ENCODE peak calls at places on chromosomes 1 and 21, in seven cellular contexts. M, A, F, B, R, T and J are unnamed samples. For H3K27me3, the result is how much of the 10 kb centered on the place peaks cover.

GRCh38 chr1:118949317-118949716 is 38.8 kb downstream of the TBX15 start:
- DNase-seq in T (no peak), F (peak), A (no peak), R (no peak), M (no peak), B (no peak), J (peak)

GRCh38 chr1:29698033-29698432 is 461.7 kb downstream of the PTPRU start:
- DNase-seq in M (no peak), T (peak), B (peak), A (no peak), R (no peak), F (peak), J (no peak)

GRCh38 chr1:33272509-33272908 is 16.2 kb downstream of the ZNF362 start:
- DNase-seq in M (no peak), F (no peak), T (no peak), R (no peak), B (no peak), A (no peak), J (no peak)

GRCh38 chr1:175206687-175207086 is 14.1 kb upstream of the KIAA0040 start:
- DNase-seq in M (no peak), F (no peak), B (no peak), T (peak), A (no peak), R (no peak), J (no peak)

GRCh38 chr1:74755475-74755874 is 22.5 kb downstream of the TYW3 start:
- DNase-seq in T (no peak), M (no peak), F (no peak), B (no peak), R (no peak), A (no peak), J (no peak)

GRCh38 chr1:66278260-66279046 is 255.5 kb upstream of the SGIP1 start:
- DNase-seq in M (no peak), B (no peak), R (peak), T (no peak), F (no peak), A (no peak), J (no peak)

GRCh38 chr1:8629241-8630091 is 188.0 kb downstream of the RERE start:
- DNase-seq in T (no peak), M (no peak), R (no peak), A (no peak), B (no peak), F (peak), J (no peak)

GRCh38 chr1:12610305-12610935 is 7.6 kb downstream of the DHRS3 start:
- DNase-seq in B (no peak), T (peak), F (peak), A (no peak), M (no peak), R (no peak), J (no peak)

GRCh38 chr1:67832737-67833594 is at the start of gene GNG12:
- DNase-seq in B (peak), A (peak), T (peak), R (peak), F (peak), M (no peak), J (peak)

GRCh38 chr1:21034725-21035628 is 141.7 kb downstream of the EIF4G3 start:
- DNase-seq in F (no peak), B (no peak), R (no peak), A (no peak), T (no peak), M (no peak), J (no peak)

GRCh38 chr1:145884675-145885074 is 991 bp downstream of the ANKRD35 start:
- DNase-seq in T (peak), M (no peak), R (no peak), B (no peak), F (peak), A (no peak), J (no peak)

GRCh38 chr1:39960461-39960958 is 5.6 kb downstream of the MFSD2A start:
- DNase-seq in R (peak), B (no peak), A (no peak), F (no peak), M (no peak), T (peak), J (no peak)

GRCh38 chr21:29914326-29914725 is 25.5 kb downstream of the GRIK1 start:
- DNase-seq in M (no peak), A (no peak), T (peak), R (no peak), F (no peak), B (no peak), J (no peak)

GRCh38 chr1:214107322-214108096 is 119.7 kb downstream of the PROX1 start:
- DNase-seq in A (no peak), R (no peak), B (no peak), M (no peak), T (no peak), F (peak), J (no peak)

GRCh38 chr1:179080866-179081695 is 789 bp upstream of the TOR3A start:
- DNase-seq in B (no peak), R (no peak), A (no peak), M (peak), T (no peak), F (peak), J (no peak)

GRCh38 chr21:27759820-27760219 is 792.9 kb upstream of the ADAMTS5 start:
- DNase-seq in B (peak), M (no peak), R (no peak), T (peak), F (no peak), A (no peak), J (no peak)

GRCh38 chr1:2091611-2092604 is 41.7 kb downstream of the PRKCZ start:
- DNase-seq in M (peak), A (no peak), F (peak), T (no peak), R (no peak), B (peak), J (no peak)

GRCh38 chr21:19256934-19257660 is 853.5 kb upstream of the TMPRSS15 start:
- DNase-seq in M (no peak), R (no peak), B (no peak), F (no peak), A (no peak), T (no peak), J (no peak)

GRCh38 chr1:246803891-246804290 is 79.7 kb downstream of the SCCPDH start:
- DNase-seq in T (no peak), A (no peak), B (no peak), M (no peak), F (no peak), R (no peak), J (no peak)

GRCh38 chr1:227894306-227894721 is 53.4 kb downstream of the WNT9A start:
- DNase-seq in M (peak), T (no peak), R (no peak), B (no peak), A (peak), F (no peak), J (no peak)

GRCh38 chr1:231841616-231842344 is 215.2 kb downstream of the DISC1 start:
- DNase-seq in A (no peak), B (peak), F (peak), M (no peak), R (no peak), T (peak), J (no peak)

GRCh38 chr1:29033829-29034466 is 89.8 kb downstream of the TMEM200B start:
- DNase-seq in F (peak), A (no peak), M (no peak), R (no peak), B (peak), T (peak), J (no peak)

GRCh38 chr1:223156343-223156742 is 13.3 kb upstream of the TLR5 start:
- DNase-seq in F (no peak), A (no peak), M (no peak), T (no peak), R (no peak), B (no peak), J (no peak)

GRCh38 chr1:218847966-218848365 is 325.7 kb upstream of the LYPLAL1 start:
- DNase-seq in B (no peak), R (no peak), F (no peak), T (no peak), M (no peak), A (no peak), J (no peak)
- H3K27me3 ChIP-seq in B (under half), R (under half), F (under half), T (under half), M (under half), A (under half), J (under half)

GRCh38 chr1:220891221-220892085 is 12.2 kb downstream of the HLX start:
- DNase-seq in B (no peak), R (no peak), M (no peak), T (no peak), A (no peak), F (no peak), J (no peak)
- H3K27me3 ChIP-seq in B (half or more), R (half or more), M (under half), T (half or more), A (half or more), F (under half), J (under half)

GRCh38 chr21:41621523-41621922 is 113.6 kb upstream of the TMPRSS2 start:
- DNase-seq in M (no peak), A (no peak), T (peak), F (peak), B (no peak), R (no peak), J (no peak)
- H3K27me3 ChIP-seq in M (under half), A (under half), T (under half), F (under half), B (under half), R (under half), J (under half)

GRCh38 chr1:53938136-53938830 is 7.2 kb downstream of the IFT25 start:
- DNase-seq in F (peak), B (no peak), T (peak), R (no peak), M (no peak), A (no peak), J (no peak)
- H3K27me3 ChIP-seq in F (under half), B (under half), T (under half), R (under half), M (under half), A (under half), J (under half)

GRCh38 chr21:35154788-35155187 is 105.7 kb upstream of the RUNX1 start:
- DNase-seq in R (no peak), A (no peak), F (no peak), M (no peak), T (no peak), B (no peak), J (no peak)
- H3K27me3 ChIP-seq in R (under half), A (under half), F (under half), M (under half), T (under half), B (under half), J (under half)

DNA sequence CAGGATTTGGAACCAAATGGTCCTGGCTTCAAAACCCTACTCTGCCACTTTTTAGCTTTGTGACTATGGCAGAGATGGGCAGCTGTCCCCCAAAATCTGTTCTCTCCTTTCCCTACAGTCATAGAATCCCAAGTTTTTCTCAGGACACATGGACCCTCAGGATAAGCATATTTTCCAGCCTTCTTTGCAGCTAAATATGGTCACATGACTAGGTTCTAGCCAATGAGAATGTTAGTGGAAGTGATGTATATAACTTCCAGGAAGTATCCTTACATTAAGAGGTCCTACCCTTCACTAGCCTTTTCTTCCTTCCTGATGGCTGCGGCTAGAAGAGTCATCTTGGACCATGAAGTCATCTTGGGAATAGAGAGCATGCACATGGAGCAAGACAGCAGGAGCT is 5.9 kb downstream of the IGSF3 start:
- DNase-seq in T (no peak), M (no peak), B (no peak), F (no peak), A (no peak), R (no peak), J (no peak)
- H3K27me3 ChIP-seq in T (under half), M (under half), B (under half), F (under half), A (under half), R (under half), J (under half)

DNA sequence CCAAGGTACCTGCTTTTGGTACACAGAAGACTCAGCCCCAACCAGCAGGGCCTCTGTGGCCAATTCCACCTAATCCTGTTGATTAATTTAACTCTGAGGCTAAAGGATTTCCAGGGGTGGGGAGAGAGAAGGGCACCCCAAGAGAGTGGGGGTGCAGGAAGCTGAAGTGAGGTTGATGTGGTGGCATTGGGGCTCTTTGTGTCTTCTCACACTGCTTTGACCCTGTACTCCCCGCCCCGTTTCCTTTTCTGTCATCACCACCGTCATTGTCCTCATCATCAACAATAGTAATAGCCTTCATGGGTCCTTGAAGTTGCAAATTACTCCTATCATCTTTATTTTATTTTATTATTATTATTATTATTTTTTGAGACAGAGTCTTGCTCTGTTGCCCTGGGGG is 55.9 kb downstream of the PAX7 start:
- DNase-seq in R (no peak), A (no peak), T (no peak), F (no peak), M (no peak), B (no peak), J (no peak)
- H3K27me3 ChIP-seq in R (under half), A (under half), T (under half), F (under half), M (under half), B (under half), J (under half)

GRCh38 chr1:6443339-6444115 is 19.0 kb downstream of the ESPN start:
- DNase-seq in R (no peak), B (no peak), F (no peak), M (no peak), A (no peak), T (no peak), J (no peak)
- H3K27me3 ChIP-seq in R (under half), B (under half), F (under half), M (under half), A (under half), T (under half), J (under half)

DNA sequence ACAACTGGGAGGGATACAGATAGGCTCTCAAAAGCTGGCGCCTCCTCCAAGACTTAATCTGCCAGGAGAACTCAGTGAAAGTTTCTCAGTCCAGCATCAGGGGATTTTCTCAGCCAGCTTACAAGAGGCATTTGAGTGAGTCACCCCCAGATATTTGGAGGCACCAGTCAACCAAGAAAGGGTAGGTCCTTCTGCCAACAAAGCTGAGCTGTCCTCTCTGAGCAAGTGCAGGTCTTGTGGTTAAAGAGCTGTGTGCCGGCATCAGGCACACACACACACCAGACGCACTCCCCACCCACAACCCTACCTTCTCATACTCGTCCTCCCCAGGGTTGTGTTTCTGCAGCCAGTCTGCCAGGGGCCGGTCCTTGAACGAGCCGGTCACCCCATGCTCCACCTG is 27.0 kb upstream of the PPP1R15B start:
- DNase-seq in B (peak), T (peak), A (no peak), R (no peak), F (peak), M (no peak), J (peak)
- H3K27me3 ChIP-seq in B (under half), T (under half), A (under half), R (under half), F (under half), M (under half), J (under half)

GRCh38 chr1:7628273-7628672 is 142.8 kb upstream of the VAMP3 start:
- DNase-seq in M (no peak), R (no peak), F (no peak), B (no peak), A (no peak), T (no peak), J (no peak)
- H3K27me3 ChIP-seq in M (under half), R (under half), F (under half), B (under half), A (under half), T (under half), J (under half)